ENCODE peak calls at places on chromosomes 12 and 14, in five cellular contexts. E is heart left ventricle, R is GM12892, T is GM12878, X is HCT116. O is an unnamed sample.

GRCh38 chr14:70898346-70898745 is 8.9 kb upstream of the PCNX1 start:
- DNase-seq in E (no peak), T (no peak), R (no peak), X (no peak), O (no peak)

GRCh38 chr14:35986219-35986573 is 160.1 kb downstream of the BRMS1L start:
- DNase-seq in T (peak), X (no peak), R (no peak), E (no peak), O (no peak)

GRCh38 chr12:18436163-18436562 is 174.8 kb downstream of the PIK3C2G start:
- DNase-seq in R (no peak), E (no peak), X (no peak), T (no peak), O (no peak)

GRCh38 chr12:105538880-105539279 is 208.4 kb downstream of the C12orf75 start:
- DNase-seq in E (no peak), X (no peak), T (no peak), R (no peak), O (no peak)

GRCh38 chr14:65255029-65255545 is 152.8 kb upstream of the MAX start:
- DNase-seq in T (no peak), E (no peak), R (no peak), X (peak), O (peak)

GRCh38 chr12:41205070-41205715 is 17.1 kb downstream of the PDZRN4 start:
- DNase-seq in R (no peak), T (no peak), X (no peak), E (no peak), O (no peak)

GRCh38 chr12:857611-858010 is 91.9 kb downstream of the RAD52 start:
- DNase-seq in X (no peak), T (no peak), E (no peak), R (no peak), O (no peak)

GRCh38 chr14:45194964-45195363 is 58.0 kb downstream of the MIS18BP1 start:
- DNase-seq in T (no peak), X (no peak), E (no peak), R (no peak), O (no peak)

GRCh38 chr12:33828326-33828725 is 194.0 kb upstream of the ALG10 start:
- DNase-seq in R (no peak), X (no peak), T (no peak), E (no peak), O (no peak)

GRCh38 chr14:94619297-94619696 is 7.1 kb downstream of the SERPINA3 start:
- DNase-seq in R (no peak), X (no peak), T (no peak), E (no peak), O (no peak)

GRCh38 chr14:44945264-44945663 is 16.5 kb downstream of the KLHL28 start:
- DNase-seq in R (no peak), X (no peak), T (no peak), E (no peak), O (no peak)

GRCh38 chr12:2959194-2959507 is at the start of gene TEAD4:
- DNase-seq in R (peak), T (no peak), E (peak), X (peak), O (peak)

GRCh38 chr12:125029756-125030358 is 35.4 kb upstream of the AACS start:
- DNase-seq in X (no peak), R (no peak), E (no peak), T (no peak), O (no peak)

GRCh38 chr12:3365416-3366385 is 125.3 kb upstream of the PRMT8 start:
- DNase-seq in X (no peak), E (peak), R (no peak), T (no peak), O (no peak)

GRCh38 chr14:34212574-34212973 is 249.5 kb downstream of the SPTSSA start:
- DNase-seq in R (no peak), T (no peak), X (no peak), E (no peak), O (no peak)

GRCh38 chr14:40336846-40337245 is 904.6 kb upstream of the FBXO33 start:
- DNase-seq in T (no peak), R (no peak), E (no peak), X (no peak), O (no peak)

GRCh38 chr12:58504539-58504938 is 415.8 kb downstream of the LRIG3 start:
- DNase-seq in X (no peak), E (no peak), R (no peak), T (no peak), O (no peak)

GRCh38 chr14:80954771-80955299 is 586 bp upstream of the TSHR start:
- DNase-seq in T (no peak), R (peak), E (peak), X (peak), O (peak)

GRCh38 chr12:72330291-72330690 is 58.1 kb downstream of the TRHDE start:
- DNase-seq in T (no peak), E (no peak), R (no peak), X (no peak), O (no peak)

GRCh38 chr14:37708481-37708880 is 113.1 kb downstream of the TTC6 start:
- DNase-seq in X (no peak), R (no peak), T (no peak), E (no peak), O (no peak)

GRCh38 chr14:101120636-101121398 is 217.3 kb upstream of the RTL1 start:
- DNase-seq in E (peak), R (peak), X (no peak), T (no peak), O (no peak)

GRCh38 chr12:105704788-105705187 is 374.3 kb downstream of the C12orf75 start:
- DNase-seq in T (no peak), R (no peak), X (no peak), E (peak), O (no peak)

GRCh38 chr14:75068294-75069020 is 984 bp upstream of the ZC2HC1C start:
- DNase-seq in T (no peak), E (no peak), R (no peak), X (no peak), O (no peak)

GRCh38 chr12:87317302-87317701 is 711.9 kb downstream of the C12orf50 start:
- DNase-seq in E (no peak), X (no peak), R (no peak), T (no peak), O (no peak)

GRCh38 chr14:59254146-59254910 is 65.9 kb downstream of the DAAM1 start:
- DNase-seq in X (no peak), T (no peak), E (peak), R (no peak), O (no peak)

GRCh38 chr12:69007858-69008314 is 74.9 kb upstream of the CPM start:
- DNase-seq in E (no peak), T (no peak), X (no peak), R (no peak), O (no peak)

GRCh38 chr14:44767646-44768173 is 194.0 kb downstream of the KLHL28 start:
- DNase-seq in E (no peak), X (no peak), R (no peak), T (no peak), O (no peak)

GRCh38 chr14:100341301-100342031 is 18.3 kb downstream of the SLC25A47 start:
- DNase-seq in R (no peak), E (no peak), T (peak), X (no peak), O (peak)

GRCh38 chr14:105420141-105420975 is 731 bp downstream of the MTA1 start:
- DNase-seq in T (no peak), E (peak), R (peak), X (no peak), O (no peak)

GRCh38 chr12:104215638-104216297 is at the start of gene TXNRD1:
- DNase-seq in T (peak), R (peak), X (peak), E (peak), O (no peak)
- TF ChIP-seq POLR2A in T (peak), R (no peak), X (no peak), E (no peak), O (no peak)

DNA sequence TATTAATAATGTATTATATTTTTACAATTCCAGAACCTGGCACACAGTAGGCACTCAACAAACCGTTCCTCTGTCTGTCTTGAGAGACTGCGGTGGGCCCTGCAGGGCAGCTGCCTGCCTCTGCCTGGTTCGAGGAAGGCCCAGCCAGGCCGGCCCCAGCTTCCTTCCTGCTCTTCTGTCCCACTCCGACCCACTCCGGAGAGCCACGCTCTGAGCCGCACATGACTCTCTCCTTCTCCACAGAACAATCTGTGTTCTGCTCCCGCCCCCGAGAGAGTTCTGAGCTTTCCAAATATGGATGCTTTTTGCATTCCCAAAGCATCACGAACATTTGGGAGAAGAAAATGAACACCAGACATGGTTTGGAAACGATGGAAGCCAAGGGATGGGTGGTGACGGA is 57.3 kb downstream of the TTC7B start:
- DNase-seq in R (no peak), E (peak), X (no peak), T (no peak), O (no peak)
- TF ChIP-seq POLR2A in R (no peak), E (no peak), X (no peak), T (no peak), O (no peak)

DNA sequence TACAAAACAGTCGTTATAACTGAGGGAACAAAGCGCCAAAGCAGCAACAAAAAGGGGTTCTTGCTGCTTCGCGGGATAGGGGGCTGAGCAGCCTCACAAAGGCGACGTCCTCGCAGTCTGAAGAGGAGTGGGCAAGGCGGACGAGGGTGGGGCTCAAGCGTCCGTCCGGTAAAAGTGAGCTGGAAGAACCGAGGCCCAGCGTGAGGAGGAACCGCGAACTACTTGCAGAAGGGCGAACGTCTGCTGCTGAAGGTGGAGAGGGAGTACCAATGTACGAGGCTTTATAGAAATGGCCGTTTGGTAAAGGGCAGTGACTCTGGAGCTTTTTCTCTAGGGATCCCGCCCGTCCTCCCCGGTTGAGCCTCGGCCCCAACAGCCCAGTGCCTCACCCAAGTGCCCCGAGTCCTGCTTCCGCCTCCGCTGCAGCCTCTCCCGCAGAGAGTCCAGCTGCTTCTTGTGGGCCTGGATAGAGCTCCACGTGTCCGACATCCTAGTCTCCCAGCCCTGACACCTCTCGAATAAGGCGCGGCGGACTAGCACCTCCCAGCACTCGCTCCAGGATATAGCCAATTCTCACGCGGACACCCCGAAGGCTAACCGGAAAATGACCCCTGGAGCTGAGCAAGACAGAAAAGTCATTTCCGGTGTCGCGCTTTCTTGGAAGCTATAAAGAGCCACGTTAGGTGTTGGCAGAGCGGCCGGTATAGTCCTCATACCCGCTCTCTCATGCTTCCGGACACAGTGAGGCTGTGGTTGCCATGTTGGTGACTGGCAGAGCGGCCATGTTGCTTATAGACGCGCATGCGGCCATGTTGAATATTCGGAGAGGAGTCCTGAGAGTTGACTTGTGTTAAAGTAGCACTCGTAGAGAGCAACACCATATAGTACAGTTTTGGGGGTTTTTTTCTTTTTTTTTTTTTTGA is at the start of gene METTL3:
- DNase-seq in E (peak), T (peak), R (peak), X (peak), O (peak)
- TF ChIP-seq POLR2A in E (no peak), T (peak), R (peak), X (peak), O (peak)

DNA sequence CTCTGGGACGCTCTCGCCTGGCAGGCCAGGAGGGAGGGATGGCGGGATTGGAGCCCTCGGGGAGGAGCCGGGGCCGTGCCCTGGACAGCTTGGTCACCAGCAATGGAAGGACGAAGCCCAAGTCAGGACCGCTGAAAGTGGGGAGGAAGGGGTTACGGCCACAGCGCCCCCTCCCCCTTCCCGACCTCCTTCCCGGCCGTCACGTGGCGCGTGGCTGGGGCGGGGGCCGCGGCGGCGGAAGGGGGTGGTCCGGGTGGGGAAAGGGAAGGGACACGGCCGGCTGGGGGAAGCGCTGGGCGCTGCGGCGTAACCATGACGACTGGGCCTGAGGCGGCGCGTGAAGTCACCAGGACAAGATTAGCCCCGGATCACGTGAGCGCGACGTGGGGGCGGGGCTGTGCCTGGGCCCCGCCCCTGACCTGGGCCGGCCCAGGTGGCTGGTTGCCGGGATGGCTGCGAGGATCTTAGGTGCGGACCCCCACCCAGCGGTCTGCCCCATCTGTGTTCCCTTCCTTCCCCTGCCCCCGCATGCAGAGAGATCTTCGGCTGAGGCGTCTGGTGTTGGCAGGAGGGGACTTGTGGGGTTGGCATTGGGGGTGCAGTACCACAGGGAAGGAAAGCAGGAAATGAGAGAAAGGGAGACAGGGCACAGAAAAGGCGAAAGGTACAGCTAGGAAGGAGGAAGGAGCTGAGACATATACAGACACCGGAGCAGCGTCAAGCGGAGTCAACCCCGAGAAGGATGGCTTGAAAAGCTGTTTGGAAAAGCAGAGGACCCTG is 6.2 kb downstream of the MAP3K12 start:
- DNase-seq in R (peak), T (peak), X (peak), E (peak), O (peak)
- TF ChIP-seq POLR2A in R (peak), T (peak), X (no peak), E (no peak), O (no peak)

GRCh38 chr12:119691202-119691846 is 23.4 kb downstream of the PRKAB1 start:
- DNase-seq in E (no peak), X (no peak), R (no peak), T (no peak), O (no peak)

GRCh38 chr12:119693511-119693910 is 25.6 kb downstream of the PRKAB1 start:
- DNase-seq in R (no peak), T (no peak), X (no peak), E (no peak), O (no peak)

GRCh38 chr12:119692410-119692809 is 24.5 kb downstream of the PRKAB1 start:
- DNase-seq in X (no peak), T (no peak), R (no peak), E (no peak), O (no peak)

GRCh38 chr12:119694111-119694510 is 26.2 kb downstream of the PRKAB1 start:
- DNase-seq in T (no peak), E (no peak), R (no peak), X (no peak), O (no peak)

GRCh38 chr12:119693006-119693405 is 25.1 kb downstream of the PRKAB1 start:
- DNase-seq in E (no peak), R (no peak), X (no peak), T (no peak), O (peak)
- TF ChIP-seq POLR2A in E (no peak), R (no peak), X (no peak), T (no peak), O (no peak)

DNA sequence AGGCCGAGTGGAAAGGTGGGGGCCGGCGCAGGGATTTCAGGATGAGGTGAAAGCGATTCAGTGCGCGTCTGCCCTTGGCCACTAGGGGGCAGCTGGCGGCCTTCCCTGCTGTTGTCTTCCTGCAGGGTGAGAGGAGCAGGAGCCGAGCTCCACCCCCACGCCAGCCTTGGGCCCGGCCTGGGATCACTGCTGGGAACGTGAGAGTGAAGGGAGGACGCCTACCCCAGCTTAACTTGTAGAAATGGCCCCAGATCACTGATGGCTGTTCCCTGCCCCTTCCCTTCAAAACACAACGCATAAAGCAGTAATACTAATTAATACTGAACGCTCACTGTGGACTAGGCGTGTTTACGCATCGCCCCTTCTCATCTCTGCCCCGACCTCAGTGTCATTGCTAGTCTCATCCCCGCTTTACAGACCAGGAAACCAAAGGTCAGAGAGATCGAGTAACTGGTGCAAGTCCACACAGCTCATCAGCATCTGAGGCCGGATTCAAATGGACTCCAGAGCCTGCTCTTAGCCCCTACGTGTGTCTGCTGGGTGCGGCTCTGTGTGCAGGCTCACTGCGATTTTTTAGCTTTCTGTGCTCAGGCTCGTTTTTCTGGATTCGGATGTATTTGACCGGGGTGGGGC is 24.3 kb downstream of the MVK start:
- DNase-seq in E (peak), T (no peak), R (peak), X (peak), O (peak)
- TF ChIP-seq POLR2A in E (no peak), T (peak), R (no peak), X (no peak), O (no peak)

GRCh38 chr12:94566345-94566744 is 84.0 kb downstream of the TMCC3 start:
- DNase-seq in X (no peak), E (no peak), R (no peak), T (no peak), O (no peak)

GRCh38 chr12:94565683-94566082 is 84.7 kb downstream of the TMCC3 start:
- DNase-seq in T (no peak), R (no peak), X (no peak), E (no peak), O (no peak)

GRCh38 chr12:94571556-94571955 is 78.8 kb downstream of the TMCC3 start:
- DNase-seq in T (no peak), E (peak), X (peak), R (no peak), O (peak)

GRCh38 chr12:94570161-94570560 is 80.2 kb downstream of the TMCC3 start:
- DNase-seq in X (peak), E (no peak), T (no peak), R (no peak), O (peak)

GRCh38 chr12:94567784-94568183 is 82.6 kb downstream of the TMCC3 start:
- DNase-seq in X (no peak), E (no peak), R (no peak), T (no peak), O (no peak)
- TF ChIP-seq POLR2A in X (no peak), E (no peak), R (no peak), T (no peak), O (no peak)

GRCh38 chr12:113965951-113966797 is at the start of gene RBM19:
- DNase-seq in X (peak), T (peak), R (peak), E (peak), O (peak)
- TF ChIP-seq POLR2A in X (peak), T (peak), R (peak), E (no peak), O (peak)

DNA sequence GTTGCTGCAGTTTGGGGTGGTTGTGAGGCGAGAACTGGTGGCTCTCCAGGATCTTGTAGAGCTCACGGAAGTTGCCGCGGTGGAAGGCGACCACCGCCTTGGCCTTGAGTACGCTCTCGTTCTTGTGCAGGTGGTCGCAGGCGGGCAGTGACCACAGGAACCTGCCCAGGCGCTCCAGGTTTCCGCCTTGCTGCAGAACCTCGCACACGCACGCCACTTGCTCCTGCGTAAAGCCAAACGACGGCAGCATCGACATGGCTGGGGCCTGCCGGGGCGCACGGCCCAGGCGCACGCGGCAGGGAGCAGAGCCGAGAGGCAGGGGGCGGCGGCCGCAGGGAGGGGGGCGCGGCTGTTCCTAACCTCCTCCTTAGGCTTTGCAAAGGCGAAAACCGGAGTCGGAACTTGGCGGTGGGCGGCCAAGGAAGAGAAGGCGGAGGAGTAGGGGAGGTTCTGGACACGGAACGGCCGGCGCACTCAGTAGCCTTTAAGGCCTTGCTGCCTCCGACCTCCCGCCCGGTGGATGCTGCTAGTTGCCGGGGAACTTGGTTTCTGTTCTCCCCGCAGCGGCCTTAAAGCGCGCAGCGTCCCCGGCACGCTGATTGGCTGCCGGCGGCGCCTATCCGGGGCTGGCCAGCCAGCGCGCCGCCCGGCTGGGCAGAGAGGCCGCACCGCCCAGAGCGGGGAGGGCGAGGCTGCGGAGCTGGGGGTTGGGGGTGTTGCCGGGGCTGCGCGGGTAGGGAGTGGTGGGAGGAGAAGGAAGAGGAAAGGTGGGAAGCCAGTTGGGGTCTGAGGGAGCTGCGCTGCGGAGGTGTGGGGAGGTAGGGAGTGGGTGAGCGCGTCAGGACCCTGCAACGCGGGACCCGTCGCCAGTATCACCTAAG is at the start of gene SIX1:
- DNase-seq in E (peak), R (no peak), X (peak), T (no peak), O (peak)
- TF ChIP-seq POLR2A in E (no peak), R (no peak), X (peak), T (no peak), O (peak)